ENCODE peak calls at places on chromosomes 7 and 10, in six cellular contexts. H is NB4; O is sigmoid colon; Y is skeletal muscle cell; I is HFF-Myc; D is Jurkat, Clone E6-1. L is an unnamed sample.
A peak's percentile ranks its signal among the peaks of the same experiment; 100 is the strongest.

GRCh38 chr10:90920986-90921643 is at the start of gene ANKRD1:
- DNase-seq in O (no peak), D (no peak), H (no peak), Y (peak; percentile 76), I (peak; percentile 30), L (no peak)

GRCh38 chr7:151761957-151762356 is 115.0 kb downstream of the PRKAG2 start:
- DNase-seq in I (no peak), Y (no peak), D (no peak), H (no peak), O (no peak), L (no peak)

GRCh38 chr7:157474685-157475084 is 137.9 kb downstream of the DNAJB6 start:
- DNase-seq in H (peak; percentile 54), I (no peak), Y (no peak), D (peak; percentile 62), O (peak; percentile 18), L (no peak)

GRCh38 chr10:27564880-27565279 is 60.8 kb downstream of the RAB18 start:
- DNase-seq in I (no peak), Y (no peak), D (no peak), H (no peak), O (no peak), L (no peak)

GRCh38 chr7:75815381-75816046 is 1.9 kb upstream of the CCL24 start:
- DNase-seq in I (no peak), O (no peak), D (no peak), H (no peak), Y (no peak), L (no peak)

GRCh38 chr10:77641788-77642397 is 4.3 kb upstream of the KCNMA1 start:
- DNase-seq in O (peak; percentile 81), Y (peak; percentile 42), H (peak; percentile 76), I (peak; percentile 78), D (peak; percentile 59), L (peak; percentile 30)

GRCh38 chr10:31034041-31034918 is 2.6 kb upstream of the ZNF438 start:
- DNase-seq in O (no peak), H (peak; percentile 66), I (peak; percentile 75), D (no peak), Y (peak; percentile 92), L (no peak)

GRCh38 chr10:14801693-14802092 is 27.0 kb upstream of the FAM107B start:
- DNase-seq in O (no peak), H (no peak), D (no peak), I (no peak), Y (no peak), L (no peak)

GRCh38 chr10:17430647-17431355 is 23.6 kb downstream of the ST8SIA6 start:
- DNase-seq in Y (peak; percentile 21), O (peak; percentile 75), H (peak; percentile 48), D (no peak), I (peak; percentile 41), L (peak; percentile 52)

GRCh38 chr7:90759752-90760151 is 163.6 kb downstream of the CDK14 start:
- DNase-seq in D (no peak), Y (no peak), I (no peak), O (no peak), H (no peak), L (no peak)

GRCh38 chr7:129188372-129188891 is at the start of gene SMO:
- DNase-seq in Y (no peak), D (no peak), I (no peak), H (no peak), O (peak; percentile 81), L (no peak)
- H3K4me3 ChIP-seq in Y (peak within 1 kb of the TSS; percentile 74), D (peak within 1 kb of the TSS; percentile 65), I (peak within 1 kb of the TSS; percentile 69), H (no peak within 1 kb of the TSS), O (peak within 1 kb of the TSS; percentile 42), L (peak within 1 kb of the TSS; percentile 39)

GRCh38 chr7:143884978-143885559 is 16.9 kb downstream of the TCAF1 start:
- DNase-seq in H (no peak), D (no peak), I (no peak), O (peak; percentile 79), Y (no peak), L (no peak)
- H3K4me3 ChIP-seq in H (no peak overlapping the region), D (no peak overlapping the region), I (peak overlapping the region; percentile 68), O (peak overlapping the region; percentile 29), Y (peak overlapping the region; percentile 74), L (no peak overlapping the region)

DNA sequence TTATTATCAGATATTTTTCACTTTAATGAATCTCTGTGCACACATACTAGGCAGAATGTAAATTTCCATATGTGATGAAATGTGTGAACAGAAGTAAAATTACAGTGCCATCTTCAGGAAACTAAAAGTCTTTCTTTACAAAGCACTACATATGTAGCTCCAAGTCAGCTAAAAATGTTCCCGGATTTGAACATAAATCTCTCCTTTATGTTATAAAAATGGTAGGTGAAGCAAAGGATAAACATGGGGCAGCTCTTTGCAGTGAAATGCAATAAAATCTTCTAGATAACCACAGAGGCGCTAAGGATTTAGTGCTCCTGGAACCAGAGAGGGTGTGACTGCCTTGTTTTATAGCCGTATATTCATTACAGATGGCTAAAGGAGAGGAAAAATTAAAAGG is 104.9 kb upstream of the C7orf33 start:
- DNase-seq in D (no peak), H (no peak), I (no peak), Y (no peak), O (no peak), L (no peak)
- H3K4me3 ChIP-seq in D (no peak overlapping the region), H (no peak overlapping the region), I (no peak overlapping the region), Y (no peak overlapping the region), O (no peak overlapping the region), L (no peak overlapping the region)

GRCh38 chr10:132248455-132249231 is 59.1 kb downstream of the STK32C start:
- DNase-seq in H (no peak), Y (no peak), O (no peak), D (peak; percentile 41), I (no peak), L (peak; percentile 58)
- H3K4me3 ChIP-seq in H (no peak overlapping the region), Y (peak overlapping the region; percentile 24), O (no peak overlapping the region), D (peak overlapping the region; percentile 49), I (peak overlapping the region; percentile 37), L (peak overlapping the region; percentile 33)

DNA sequence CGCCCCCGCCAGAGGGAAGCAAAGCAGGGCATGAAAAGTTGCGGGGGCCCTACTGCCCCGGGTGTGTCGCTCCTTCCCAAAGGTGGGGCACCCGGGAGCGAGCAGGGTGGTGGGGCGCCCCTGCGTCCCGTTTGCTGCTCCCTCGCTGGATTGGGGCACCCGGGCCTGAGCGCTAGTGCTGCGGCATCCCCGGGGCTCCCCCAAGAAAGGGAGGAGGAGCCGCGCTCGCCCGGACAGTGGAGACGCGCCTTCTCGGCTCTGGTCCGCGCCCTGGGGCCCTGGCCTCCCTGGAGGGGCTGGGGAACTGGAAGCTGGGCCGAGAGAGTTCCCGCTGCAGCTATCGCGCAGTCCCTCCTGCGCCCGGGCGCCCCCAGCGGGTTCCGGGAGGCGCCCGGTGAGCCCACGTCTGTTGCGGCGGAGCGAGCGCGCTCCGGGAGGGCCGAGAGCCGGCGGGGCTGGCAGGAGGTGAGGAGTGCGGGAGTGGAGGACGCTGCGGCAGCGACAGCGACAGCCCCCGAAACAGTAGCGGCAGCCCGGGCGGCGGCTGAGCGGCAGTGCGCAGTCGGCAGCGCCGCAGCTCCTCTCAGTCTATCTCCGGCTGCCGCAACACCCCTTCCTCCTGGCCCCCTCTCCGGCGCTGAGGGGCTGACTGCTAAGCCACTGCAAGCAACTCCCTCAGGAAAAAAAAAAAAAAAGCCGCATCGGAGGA is 505 bp upstream of the BMPER start:
- DNase-seq in Y (no peak), D (no peak), I (no peak), H (no peak), O (peak; percentile 68), L (no peak)
- H3K4me3 ChIP-seq in Y (peak overlapping the region; percentile 64), D (peak overlapping the region; percentile 31), I (peak overlapping the region; percentile 55), H (no peak overlapping the region), O (peak overlapping the region; percentile 57), L (no peak overlapping the region)

GRCh38 chr7:116777613-116778380 is 84.6 kb upstream of the CAPZA2 start:
- DNase-seq in O (no peak), H (no peak), D (no peak), Y (no peak), I (no peak), L (no peak)
- H3K4me3 ChIP-seq in O (no peak overlapping the region), H (no peak overlapping the region), D (no peak overlapping the region), Y (no peak overlapping the region), I (no peak overlapping the region), L (no peak overlapping the region)

DNA sequence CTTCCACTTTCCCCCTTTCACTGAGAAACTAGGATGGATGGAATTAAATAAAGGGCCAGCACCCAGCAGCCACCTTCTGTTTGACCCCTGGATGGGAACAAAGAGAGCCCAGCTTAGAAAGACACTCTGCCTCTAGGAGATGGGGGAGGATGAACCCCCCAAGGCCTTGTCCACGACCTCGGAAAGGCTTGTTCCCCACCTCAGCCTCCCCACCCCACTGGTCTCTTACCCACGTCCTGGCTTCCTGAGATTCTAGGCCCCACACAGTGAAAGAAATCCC is 9.7 kb downstream of the ITPRIP start:
- DNase-seq in H (no peak), I (no peak), Y (no peak), O (no peak), D (no peak), L (no peak)
- H3K4me3 ChIP-seq in H (peak overlapping the region; percentile 56), I (peak overlapping the region; percentile 41), Y (peak overlapping the region; percentile 43), O (no peak overlapping the region), D (peak overlapping the region; percentile 50), L (peak overlapping the region; percentile 51)